ENCODE peak calls at places on chromosomes 3 and 15, in nine cellular contexts. W is colonic mucosa, D is heart left ventricle, S is endodermal cell, E is AG04450, A is hepatocyte, Q is heart right ventricle, Z is PC-9, I is lung. C is an unnamed sample.

GRCh38 chr15:39413558-39413957 is 167.3 kb upstream of the THBS1 start:
- DNase-seq in W (no peak), D (no peak), S (no peak), E (no peak), A (no peak), Q (no peak), Z (no peak), I (no peak), C (no peak)

GRCh38 chr3:53688066-53688465 is 158.2 kb downstream of the CHDH start:
- DNase-seq in W (no peak), D (no peak), S (no peak), E (no peak), A (no peak), Q (no peak), Z (no peak), I (no peak), C (no peak)

GRCh38 chr3:69925506-69925905 is 74.0 kb upstream of the SAMMSON start:
- DNase-seq in W (no peak), D (no peak), S (no peak), E (peak; percentile 33), A (no peak), Q (no peak), Z (no peak), I (no peak), C (no peak)

GRCh38 chr15:73650387-73651126 is 17.4 kb upstream of the NPTN start:
- DNase-seq in W (no peak), D (no peak), S (no peak), E (no peak), A (peak; percentile 41), Q (no peak), Z (peak; percentile 43), I (no peak), C (no peak)

GRCh38 chr15:66133247-66133646 is 120.3 kb downstream of the MEGF11 start:
- DNase-seq in W (no peak), D (no peak), S (no peak), E (no peak), A (no peak), Q (no peak), Z (no peak), I (no peak), C (no peak)

GRCh38 chr3:127053979-127054378 is 71.1 kb downstream of the PLXNA1 start:
- DNase-seq in W (no peak), D (peak; percentile 37), S (no peak), E (no peak), A (no peak), Q (no peak), Z (no peak), I (no peak), C (no peak)

GRCh38 chr15:57677206-57677605 is 29.3 kb upstream of the POLR2M start:
- DNase-seq in W (no peak), D (no peak), S (no peak), E (no peak), A (no peak), Q (no peak), Z (no peak), I (no peak), C (no peak)

GRCh38 chr3:70861855-70862254 is 549.4 kb upstream of the MDFIC2 start:
- DNase-seq in W (no peak), D (no peak), S (no peak), E (no peak), A (no peak), Q (peak; percentile 24), Z (no peak), I (no peak), C (no peak)

GRCh38 chr3:127954642-127955041 is 39.6 kb downstream of the KBTBD12 start:
- DNase-seq in W (no peak), D (peak; percentile 83), S (no peak), E (no peak), A (no peak), Q (peak; percentile 73), Z (no peak), I (no peak), C (no peak)

GRCh38 chr3:145869958-145870357 is 291.0 kb downstream of the PLOD2 start:
- DNase-seq in W (no peak), D (no peak), S (no peak), E (no peak), A (no peak), Q (no peak), Z (no peak), I (no peak), C (no peak)

GRCh38 chr15:44883219-44883900 is 73.1 kb upstream of the TERB2 start:
- DNase-seq in W (no peak), D (no peak), S (no peak), E (no peak), A (no peak), Q (no peak), Z (no peak), I (no peak), C (no peak)

GRCh38 chr3:57434041-57434440 is 110.1 kb downstream of the DNAH12 start:
- DNase-seq in W (no peak), D (no peak), S (no peak), E (no peak), A (peak; percentile 50), Q (no peak), Z (peak; percentile 40), I (no peak), C (no peak)

GRCh38 chr15:69862540-69862939 is 235.2 kb downstream of the TLE3 start:
- DNase-seq in W (no peak), D (no peak), S (no peak), E (peak; percentile 53), A (no peak), Q (no peak), Z (no peak), I (no peak), C (no peak)

GRCh38 chr3:16618721-16619120 is 13.5 kb upstream of the DAZL start:
- DNase-seq in W (no peak), D (no peak), S (no peak), E (no peak), A (no peak), Q (no peak), Z (no peak), I (no peak), C (no peak)

GRCh38 chr3:151327571-151328198 is 1.7 kb downstream of the P2RY13 start:
- DNase-seq in W (no peak), D (no peak), S (no peak), E (no peak), A (no peak), Q (no peak), Z (no peak), I (no peak), C (no peak)

DNA sequence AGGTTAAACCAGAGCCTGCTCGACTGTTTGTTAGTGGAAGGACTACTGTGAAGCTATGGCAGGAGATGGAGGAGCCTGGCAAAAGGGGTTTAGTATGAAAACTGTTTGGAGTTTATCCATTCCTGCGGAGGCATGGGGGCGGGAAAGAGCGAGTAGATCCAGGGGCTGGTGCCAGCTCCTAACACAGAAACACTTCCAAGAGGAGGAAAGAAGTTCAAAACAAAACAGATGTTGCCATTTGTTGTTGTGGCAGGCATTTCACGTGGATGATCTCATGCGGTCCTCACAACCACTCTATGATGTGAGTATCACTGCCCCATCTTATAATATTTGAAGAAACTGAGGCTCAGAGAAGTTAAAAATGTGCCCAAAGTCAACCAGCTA is 30.7 kb upstream of the KY start:
- DNase-seq in W (no peak), D (no peak), S (no peak), E (no peak), A (no peak), Q (no peak), Z (no peak), I (no peak), C (no peak)
- H3K27ac ChIP-seq in W (no peak overlapping the region), D (no peak overlapping the region), S (no peak overlapping the region), E (no peak overlapping the region), A (no peak overlapping the region), Q (no peak overlapping the region), Z (no peak overlapping the region), I (no peak overlapping the region), C (no peak overlapping the region)

DNA sequence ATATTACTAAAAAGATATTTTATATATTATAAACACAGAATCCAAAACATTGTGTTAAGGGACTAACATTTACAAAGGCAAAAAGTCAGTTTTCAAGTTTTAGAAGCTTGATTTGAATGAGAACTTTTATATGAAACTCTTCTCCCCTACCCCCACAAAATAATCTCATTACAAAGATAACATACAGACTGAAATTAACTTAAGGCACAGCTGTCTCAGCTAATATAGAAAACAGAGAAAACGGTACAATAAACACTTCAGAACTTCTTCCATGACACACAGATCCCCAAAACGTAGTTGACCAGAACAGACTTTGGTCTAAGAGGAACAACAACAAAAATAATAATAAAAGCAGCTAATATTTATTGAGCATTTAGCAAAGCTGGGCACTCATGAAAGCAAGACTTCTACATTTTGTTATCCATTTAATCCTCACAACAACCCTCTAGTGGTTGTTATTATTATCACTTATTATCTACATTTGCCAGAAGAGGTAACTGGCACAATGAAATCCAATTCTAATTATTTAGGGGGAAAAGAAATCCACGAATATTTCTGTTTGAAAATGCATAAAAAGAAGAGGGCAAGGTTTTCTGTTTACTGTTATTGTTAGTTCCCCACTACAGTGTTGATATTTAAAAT is 68.1 kb downstream of the PFN2 start:
- DNase-seq in W (no peak), D (no peak), S (no peak), E (no peak), A (no peak), Q (no peak), Z (no peak), I (no peak), C (no peak)
- TF ChIP-seq CTCF in W (no peak), D (peak; percentile 10), S (peak; percentile 50), E (peak; percentile 36), A (no peak), Q (peak; percentile 36), Z (peak; percentile 57), I (no peak), C (no peak)

GRCh38 chr3:44772099-44772442 is 10.5 kb downstream of the KIF15 start:
- DNase-seq in W (no peak), D (no peak), S (no peak), E (no peak), A (no peak), Q (no peak), Z (no peak), I (no peak), C (no peak)
- H3K9me3 ChIP-seq in W (no peaks in the 10 kb centered on the region), D (peaks cover 13% of the 10 kb centered on the region), S (peaks cover 70% of the 10 kb centered on the region), E (peaks cover 10% of the 10 kb centered on the region), A (peaks cover 7% of the 10 kb centered on the region), Q (peaks cover 35% of the 10 kb centered on the region), Z (peaks cover 3% of the 10 kb centered on the region), I (peaks cover 9% of the 10 kb centered on the region), C (peaks cover 12% of the 10 kb centered on the region)

GRCh38 chr3:185153170-185153733 is 392 bp upstream of the C3orf70 start:
- DNase-seq in W (peak; percentile 40), D (no peak), S (peak; percentile 86), E (no peak), A (peak; percentile 24), Q (no peak), Z (no peak), I (no peak), C (no peak)

GRCh38 chr3:185153861-185154629 is 1.2 kb upstream of the C3orf70 start:
- DNase-seq in W (no peak), D (no peak), S (peak; percentile 74), E (no peak), A (no peak), Q (no peak), Z (no peak), I (no peak), C (no peak)

GRCh38 chr3:185151959-185152432 is 864 bp downstream of the C3orf70 start:
- DNase-seq in W (no peak), D (peak; percentile 72), S (no peak), E (no peak), A (no peak), Q (peak; percentile 59), Z (no peak), I (no peak), C (no peak)

GRCh38 chr3:185151101-185151958 is 1.5 kb downstream of the C3orf70 start:
- DNase-seq in W (no peak), D (no peak), S (no peak), E (no peak), A (no peak), Q (no peak), Z (no peak), I (no peak), C (no peak)

GRCh38 chr3:185152433-185153169 is at the start of gene C3orf70:
- DNase-seq in W (peak; percentile 55), D (peak; percentile 73), S (peak; percentile 82), E (no peak), A (peak; percentile 74), Q (peak; percentile 67), Z (no peak), I (peak; percentile 37), C (peak; percentile 53)
- H3K27ac ChIP-seq in W (peak within 1 kb of the TSS; percentile 81), D (peak within 1 kb of the TSS; percentile 81), S (no peak within 1 kb of the TSS), E (no peak within 1 kb of the TSS), A (peak within 1 kb of the TSS; percentile 75), Q (peak within 1 kb of the TSS; percentile 85), Z (no peak within 1 kb of the TSS), I (peak within 1 kb of the TSS; percentile 13), C (peak within 1 kb of the TSS; percentile 75)